ENCODE peak calls at places on chromosomes 1 and 21, in nine cellular contexts. One of them, this sample, is unnamed.

GRCh38 chr1:202018476-202019234 is 8.3 kb downstream of the ELF3 start:
- DNase-seq in heart left ventricle: no peak
- DNase-seq in adrenal gland: no peak
- DNase-seq in tibial nerve: no peak
- DNase-seq in sigmoid colon: no peak
- DNase-seq in A549: peak
- DNase-seq in lower leg skin: no peak
- DNase-seq in spleen: no peak
- DNase-seq in H54: no peak
- DNase-seq in this sample: peak

GRCh38 chr1:220458936-220459335 is 69.0 kb upstream of the MARK1 start:
- DNase-seq in heart left ventricle: no peak
- DNase-seq in adrenal gland: no peak
- DNase-seq in tibial nerve: no peak
- DNase-seq in sigmoid colon: no peak
- DNase-seq in A549: no peak
- DNase-seq in lower leg skin: no peak
- DNase-seq in spleen: no peak
- DNase-seq in H54: no peak
- DNase-seq in this sample: no peak

GRCh38 chr1:7525664-7526063 is 245.4 kb upstream of the VAMP3 start:
- DNase-seq in heart left ventricle: no peak
- DNase-seq in adrenal gland: no peak
- DNase-seq in tibial nerve: no peak
- DNase-seq in sigmoid colon: no peak
- DNase-seq in A549: no peak
- DNase-seq in lower leg skin: no peak
- DNase-seq in spleen: peak
- DNase-seq in H54: no peak
- DNase-seq in this sample: no peak

GRCh38 chr1:64834734-64835133 is 89.9 kb downstream of the RAVER2 start:
- DNase-seq in heart left ventricle: no peak
- DNase-seq in adrenal gland: no peak
- DNase-seq in tibial nerve: no peak
- DNase-seq in sigmoid colon: no peak
- DNase-seq in A549: no peak
- DNase-seq in lower leg skin: no peak
- DNase-seq in spleen: no peak
- DNase-seq in H54: no peak
- DNase-seq in this sample: no peak

GRCh38 chr21:15015622-15016471 is 49.0 kb downstream of the NRIP1 start:
- DNase-seq in heart left ventricle: no peak
- DNase-seq in adrenal gland: no peak
- DNase-seq in tibial nerve: no peak
- DNase-seq in sigmoid colon: no peak
- DNase-seq in A549: peak
- DNase-seq in lower leg skin: no peak
- DNase-seq in spleen: no peak
- DNase-seq in H54: no peak
- DNase-seq in this sample: no peak

GRCh38 chr1:76640092-76640491 is 227.2 kb upstream of the ST6GALNAC5 start:
- DNase-seq in heart left ventricle: no peak
- DNase-seq in adrenal gland: no peak
- DNase-seq in tibial nerve: no peak
- DNase-seq in sigmoid colon: no peak
- DNase-seq in A549: no peak
- DNase-seq in lower leg skin: no peak
- DNase-seq in spleen: no peak
- DNase-seq in H54: no peak
- DNase-seq in this sample: no peak

GRCh38 chr1:33302325-33302724 is 18.6 kb downstream of the A3GALT2 start:
- DNase-seq in heart left ventricle: no peak
- DNase-seq in adrenal gland: no peak
- DNase-seq in tibial nerve: no peak
- DNase-seq in sigmoid colon: peak
- DNase-seq in A549: no peak
- DNase-seq in lower leg skin: no peak
- DNase-seq in spleen: peak
- DNase-seq in H54: no peak
- DNase-seq in this sample: no peak

GRCh38 chr21:34814529-34814951 is 145.7 kb downstream of the CLIC6 start:
- DNase-seq in heart left ventricle: no peak
- DNase-seq in adrenal gland: no peak
- DNase-seq in tibial nerve: no peak
- DNase-seq in sigmoid colon: no peak
- DNase-seq in A549: no peak
- DNase-seq in lower leg skin: no peak
- DNase-seq in spleen: no peak
- DNase-seq in H54: no peak
- DNase-seq in this sample: no peak

GRCh38 chr1:17207046-17207445 is 2.1 kb downstream of the PADI1 start:
- DNase-seq in heart left ventricle: no peak
- DNase-seq in adrenal gland: peak
- DNase-seq in tibial nerve: peak
- DNase-seq in sigmoid colon: peak
- DNase-seq in A549: no peak
- DNase-seq in lower leg skin: peak
- DNase-seq in spleen: no peak
- DNase-seq in H54: no peak
- DNase-seq in this sample: no peak

GRCh38 chr1:17205652-17206051 is 724 bp downstream of the PADI1 start:
- DNase-seq in heart left ventricle: no peak
- DNase-seq in adrenal gland: no peak
- DNase-seq in tibial nerve: no peak
- DNase-seq in sigmoid colon: no peak
- DNase-seq in A549: no peak
- DNase-seq in lower leg skin: no peak
- DNase-seq in spleen: no peak
- DNase-seq in H54: no peak
- DNase-seq in this sample: no peak

GRCh38 chr1:17207540-17207939 is 2.6 kb downstream of the PADI1 start:
- DNase-seq in heart left ventricle: no peak
- DNase-seq in adrenal gland: no peak
- DNase-seq in tibial nerve: no peak
- DNase-seq in sigmoid colon: no peak
- DNase-seq in A549: no peak
- DNase-seq in lower leg skin: no peak
- DNase-seq in spleen: no peak
- DNase-seq in H54: no peak
- DNase-seq in this sample: no peak

GRCh38 chr1:17204546-17205440 is at the start of gene PADI1:
- DNase-seq in heart left ventricle: no peak
- DNase-seq in adrenal gland: no peak
- DNase-seq in tibial nerve: no peak
- DNase-seq in sigmoid colon: no peak
- DNase-seq in A549: no peak
- DNase-seq in lower leg skin: no peak
- DNase-seq in spleen: peak
- DNase-seq in H54: no peak
- DNase-seq in this sample: no peak

DNA sequence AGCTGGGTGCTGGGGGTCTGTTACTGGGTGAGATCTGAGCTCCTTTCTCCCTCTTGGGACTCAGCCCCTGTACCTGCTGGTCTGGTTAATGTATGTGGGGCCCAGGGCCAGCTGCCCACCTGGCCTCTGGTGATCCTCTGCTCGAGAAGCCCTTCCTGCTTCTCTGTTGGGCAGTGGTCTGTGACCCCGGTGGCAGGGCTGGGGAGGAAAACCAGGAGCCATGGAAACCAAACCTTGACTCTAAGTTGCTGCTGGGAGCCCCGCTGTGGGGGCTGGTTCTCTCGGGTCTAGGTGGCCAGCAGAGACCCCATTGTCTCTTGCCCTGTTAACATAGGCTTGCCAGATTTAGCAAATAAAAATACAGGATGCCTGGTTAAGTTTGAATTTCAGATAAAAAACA is 1.3 kb downstream of the PADI1 start:
- DNase-seq in heart left ventricle: no peak
- DNase-seq in adrenal gland: no peak
- DNase-seq in tibial nerve: no peak
- DNase-seq in sigmoid colon: no peak
- DNase-seq in A549: no peak
- DNase-seq in lower leg skin: no peak
- DNase-seq in spleen: no peak
- DNase-seq in H54: no peak
- DNase-seq in this sample: no peak
- TF ChIP-seq POLR2A in heart left ventricle: no peak
- TF ChIP-seq POLR2A in adrenal gland: no peak
- TF ChIP-seq POLR2A in tibial nerve: no peak
- TF ChIP-seq POLR2A in sigmoid colon: no peak
- TF ChIP-seq POLR2A in A549: no peak
- TF ChIP-seq POLR2A in lower leg skin: no peak
- TF ChIP-seq POLR2A in spleen: no peak
- TF ChIP-seq POLR2A in H54: no peak
- TF ChIP-seq POLR2A in this sample: no peak

DNA sequence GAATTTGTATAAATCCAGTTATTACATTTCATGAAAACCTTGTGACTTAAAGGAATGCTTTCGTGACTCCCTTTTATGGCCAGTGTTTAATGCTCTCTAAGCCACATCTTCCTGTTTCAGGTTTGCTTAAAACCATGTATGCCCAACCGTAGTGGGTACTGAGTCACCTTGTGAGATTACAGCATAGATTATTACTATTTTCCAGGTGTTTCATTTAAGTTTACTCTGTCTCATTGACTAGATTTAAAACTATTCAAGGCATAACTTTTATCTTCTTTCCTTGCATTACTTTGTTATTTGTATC is 40.1 kb upstream of the KIF1B start:
- DNase-seq in heart left ventricle: no peak
- DNase-seq in adrenal gland: no peak
- DNase-seq in tibial nerve: no peak
- DNase-seq in sigmoid colon: no peak
- DNase-seq in A549: no peak
- DNase-seq in lower leg skin: no peak
- DNase-seq in spleen: no peak
- DNase-seq in H54: no peak
- DNase-seq in this sample: no peak
- TF ChIP-seq POLR2A in heart left ventricle: no peak
- TF ChIP-seq POLR2A in adrenal gland: no peak
- TF ChIP-seq POLR2A in tibial nerve: no peak
- TF ChIP-seq POLR2A in sigmoid colon: no peak
- TF ChIP-seq POLR2A in A549: no peak
- TF ChIP-seq POLR2A in lower leg skin: no peak
- TF ChIP-seq POLR2A in spleen: no peak
- TF ChIP-seq POLR2A in H54: no peak
- TF ChIP-seq POLR2A in this sample: no peak

DNA sequence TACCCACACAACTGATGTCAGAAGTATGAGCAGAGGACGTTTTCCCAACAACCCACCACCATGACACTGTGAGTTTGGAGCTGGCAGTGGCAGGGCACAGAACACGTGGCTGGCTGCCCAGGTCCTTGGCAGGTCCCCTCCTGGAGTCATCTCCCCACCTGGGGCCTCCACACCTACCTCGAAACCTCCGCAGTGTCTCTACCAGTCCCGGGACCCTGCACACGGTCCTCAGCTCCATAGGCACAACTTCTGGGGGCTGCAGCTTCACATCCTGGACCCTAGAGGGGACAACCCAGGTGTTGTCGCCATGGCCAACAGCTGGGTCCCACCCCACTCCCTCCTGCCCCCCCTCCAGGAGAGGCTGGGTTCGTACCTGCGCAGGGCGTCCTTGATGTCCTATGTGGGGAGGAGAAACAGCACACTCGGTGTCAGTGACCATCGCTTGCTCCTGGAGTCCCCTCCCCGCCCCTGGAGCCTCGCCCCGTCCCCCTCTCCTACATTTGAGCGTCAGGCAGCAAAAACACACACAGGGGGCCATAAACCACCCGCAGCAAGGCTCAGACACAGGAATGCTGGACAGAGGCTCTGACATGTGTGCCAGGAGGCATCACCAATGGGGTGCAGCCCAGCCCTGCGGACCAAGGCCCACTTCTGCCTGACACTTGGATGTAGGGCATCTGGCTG is 9.7 kb downstream of the TRIM11 start:
- DNase-seq in heart left ventricle: peak
- DNase-seq in adrenal gland: no peak
- DNase-seq in tibial nerve: no peak
- DNase-seq in sigmoid colon: peak
- DNase-seq in A549: no peak
- DNase-seq in lower leg skin: no peak
- DNase-seq in spleen: peak
- DNase-seq in H54: no peak
- DNase-seq in this sample: no peak
- TF ChIP-seq POLR2A in heart left ventricle: no peak
- TF ChIP-seq POLR2A in adrenal gland: no peak
- TF ChIP-seq POLR2A in tibial nerve: no peak
- TF ChIP-seq POLR2A in sigmoid colon: no peak
- TF ChIP-seq POLR2A in A549: no peak
- TF ChIP-seq POLR2A in lower leg skin: no peak
- TF ChIP-seq POLR2A in spleen: no peak
- TF ChIP-seq POLR2A in H54: no peak
- TF ChIP-seq POLR2A in this sample: no peak

GRCh38 chr1:155062702-155063411 is 683 bp upstream of the EFNA4 start:
- DNase-seq in heart left ventricle: no peak
- DNase-seq in adrenal gland: peak
- DNase-seq in tibial nerve: peak
- DNase-seq in sigmoid colon: no peak
- DNase-seq in A549: peak
- DNase-seq in lower leg skin: peak
- DNase-seq in spleen: peak
- DNase-seq in H54: no peak
- DNase-seq in this sample: peak

GRCh38 chr1:155064813-155065436 is 1.4 kb downstream of the EFNA4 start:
- DNase-seq in heart left ventricle: no peak
- DNase-seq in adrenal gland: peak
- DNase-seq in tibial nerve: no peak
- DNase-seq in sigmoid colon: no peak
- DNase-seq in A549: no peak
- DNase-seq in lower leg skin: no peak
- DNase-seq in spleen: no peak
- DNase-seq in H54: no peak
- DNase-seq in this sample: no peak

GRCh38 chr1:155062151-155062686 is 1.3 kb upstream of the EFNA4 start:
- DNase-seq in heart left ventricle: no peak
- DNase-seq in adrenal gland: no peak
- DNase-seq in tibial nerve: no peak
- DNase-seq in sigmoid colon: no peak
- DNase-seq in A549: no peak
- DNase-seq in lower leg skin: no peak
- DNase-seq in spleen: peak
- DNase-seq in H54: no peak
- DNase-seq in this sample: no peak

GRCh38 chr1:155064109-155064812 is 721 bp downstream of the EFNA4 start:
- DNase-seq in heart left ventricle: no peak
- DNase-seq in adrenal gland: peak
- DNase-seq in tibial nerve: no peak
- DNase-seq in sigmoid colon: no peak
- DNase-seq in A549: no peak
- DNase-seq in lower leg skin: no peak
- DNase-seq in spleen: no peak
- DNase-seq in H54: no peak
- DNase-seq in this sample: no peak

DNA sequence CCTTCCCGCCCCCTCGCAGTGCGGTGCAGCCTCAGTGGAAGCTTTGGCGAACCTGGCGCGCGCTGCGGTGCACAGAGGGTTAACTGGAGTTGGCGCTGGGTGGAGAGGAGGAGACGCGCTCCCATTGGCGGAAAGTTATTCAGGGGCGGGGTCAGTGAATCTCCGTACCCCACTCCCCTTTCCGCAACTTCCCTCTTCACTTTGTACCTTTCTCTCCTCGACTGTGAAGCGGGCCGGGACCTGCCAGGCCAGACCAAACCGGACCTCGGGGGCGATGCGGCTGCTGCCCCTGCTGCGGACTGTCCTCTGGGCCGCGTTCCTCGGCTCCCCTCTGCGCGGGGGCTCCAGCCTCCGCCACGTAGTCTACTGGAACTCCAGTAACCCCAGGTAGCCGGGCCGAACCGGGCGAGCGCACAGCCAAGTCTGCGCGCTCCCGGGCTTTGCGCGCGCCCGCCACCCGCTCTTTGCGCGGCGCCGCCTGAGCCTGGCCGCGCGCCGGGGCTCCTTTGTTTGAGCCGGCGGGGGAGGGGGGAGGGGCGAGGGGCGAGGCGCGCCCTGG is at the start of gene EFNA4:
- DNase-seq in heart left ventricle: peak
- DNase-seq in adrenal gland: peak
- DNase-seq in tibial nerve: peak
- DNase-seq in sigmoid colon: peak
- DNase-seq in A549: peak
- DNase-seq in lower leg skin: peak
- DNase-seq in spleen: peak
- DNase-seq in H54: peak
- DNase-seq in this sample: peak
- TF ChIP-seq POLR2A in heart left ventricle: no peak
- TF ChIP-seq POLR2A in adrenal gland: peak
- TF ChIP-seq POLR2A in tibial nerve: no peak
- TF ChIP-seq POLR2A in sigmoid colon: peak
- TF ChIP-seq POLR2A in A549: peak
- TF ChIP-seq POLR2A in lower leg skin: no peak
- TF ChIP-seq POLR2A in spleen: no peak
- TF ChIP-seq POLR2A in H54: peak
- TF ChIP-seq POLR2A in this sample: no peak